ENCODE peak calls at places on chromosomes 6 and 20, in nine cellular contexts. B is HepG2, P is A549, G is NCI-H1930, C is posterior vena cava, D is HS-27A, S is SW 1271, Q is NCI-H2029 treated with DMSO at 0.1 percent for 48 hours, K is HT1080. W is an unnamed sample.

GRCh38 chr6:87210979-87211378 is 55.6 kb downstream of the ZNF292 start:
- DNase-seq in S (no peak), P (no peak), G (no peak), Q (no peak), B (no peak), C (no peak), K (no peak), D (no peak), W (no peak)

GRCh38 chr6:121436966-121437756 is 1.7 kb downstream of the GJA1 start:
- DNase-seq in P (peak), S (no peak), B (no peak), C (peak), D (peak), G (no peak), K (no peak), Q (no peak), W (no peak)

GRCh38 chr6:153625089-153625488 is 414.0 kb upstream of the OPRM1 start:
- DNase-seq in Q (no peak), K (peak), S (no peak), G (no peak), D (no peak), C (no peak), P (no peak), B (no peak), W (peak)

GRCh38 chr6:108665495-108666196 is 104.9 kb downstream of the FOXO3 start:
- DNase-seq in K (no peak), Q (no peak), S (no peak), B (no peak), P (no peak), C (no peak), G (no peak), D (no peak), W (no peak)

GRCh38 chr20:18524646-18525045 is 16.9 kb downstream of the SEC23B start:
- DNase-seq in S (peak), Q (no peak), B (no peak), P (no peak), D (peak), G (no peak), C (no peak), K (peak), W (no peak)

GRCh38 chr20:64273109-64273508 is 17.6 kb downstream of the PCMTD2 start:
- DNase-seq in C (no peak), B (no peak), Q (no peak), P (no peak), S (no peak), D (no peak), G (no peak), K (no peak), W (no peak)

GRCh38 chr6:127554435-127555006 is 22.5 kb upstream of the C6orf58 start:
- DNase-seq in K (peak), D (no peak), P (peak), G (peak), B (peak), Q (no peak), C (no peak), S (peak), W (peak)

GRCh38 chr20:32354592-32355416 is 3.3 kb upstream of the ASXL1 start:
- DNase-seq in B (peak), S (peak), D (peak), Q (no peak), P (peak), K (peak), C (no peak), G (no peak), W (peak)

GRCh38 chr20:47509685-47510084 is 8.0 kb downstream of the NCOA3 start:
- DNase-seq in B (no peak), K (no peak), G (no peak), P (no peak), Q (no peak), S (no peak), C (no peak), D (no peak), W (no peak)

GRCh38 chr6:45951771-45952529 is 63.7 kb downstream of the CLIC5 start:
- DNase-seq in D (no peak), Q (no peak), P (no peak), G (no peak), B (no peak), C (no peak), S (no peak), K (no peak), W (peak)

GRCh38 chr6:110654096-110654820 is 161.0 kb downstream of the CDK19 start:
- DNase-seq in G (no peak), K (no peak), S (no peak), C (no peak), Q (no peak), P (peak), B (peak), D (no peak), W (peak)

GRCh38 chr6:170089937-170090335 is 200.9 kb downstream of the DLL1 start:
- DNase-seq in S (no peak), D (no peak), C (peak), P (no peak), B (no peak), K (no peak), Q (no peak), G (no peak), W (no peak)

GRCh38 chr6:49550413-49551125 is at the start of gene C6orf141:
- DNase-seq in C (no peak), B (no peak), K (peak), P (peak), S (no peak), Q (peak), D (no peak), G (peak), W (peak)

GRCh38 chr20:23305098-23305497 is 45.5 kb upstream of the NXT1 start:
- DNase-seq in G (no peak), D (no peak), S (no peak), Q (no peak), P (no peak), K (peak), C (peak), B (no peak), W (no peak)

GRCh38 chr6:155645328-155645727 is 189.7 kb upstream of the NOX3 start:
- DNase-seq in S (no peak), C (no peak), D (no peak), P (no peak), K (peak), B (no peak), Q (no peak), G (no peak), W (no peak)

GRCh38 chr6:150549577-150550184 is 50.0 kb upstream of the PLEKHG1 start:
- DNase-seq in P (no peak), Q (no peak), G (no peak), C (no peak), B (no peak), K (peak), D (no peak), S (no peak), W (peak)

GRCh38 chr6:63058601-63059000 is 152.7 kb upstream of the FKBP1C start:
- DNase-seq in G (no peak), B (no peak), P (no peak), C (no peak), S (no peak), K (no peak), D (no peak), Q (no peak), W (no peak)

GRCh38 chr20:5261763-5262162 is 55.0 kb downstream of the PROKR2 start:
- DNase-seq in S (no peak), C (no peak), D (no peak), K (no peak), P (no peak), B (no peak), Q (no peak), G (no peak), W (no peak)

GRCh38 chr6:70668499-70668812 is 773 bp downstream of the SMAP1 start:
- DNase-seq in C (no peak), S (peak), B (no peak), P (peak), Q (no peak), K (no peak), G (no peak), D (no peak), W (peak)

GRCh38 chr6:111758608-111759293 is 114.5 kb downstream of the FYN start:
- DNase-seq in D (no peak), Q (no peak), P (no peak), B (no peak), K (no peak), G (no peak), C (no peak), S (no peak), W (no peak)

GRCh38 chr6:111478064-111478476 is 4.9 kb downstream of the REV3L start:
- DNase-seq in K (peak), S (peak), C (no peak), B (peak), D (peak), G (no peak), P (no peak), Q (no peak), W (no peak)

GRCh38 chr6:105626290-105627158 is 223.6 kb upstream of the PREP start:
- DNase-seq in D (no peak), K (no peak), G (no peak), B (no peak), P (no peak), S (no peak), C (no peak), Q (no peak), W (no peak)

GRCh38 chr6:5556011-5556410 is 294.7 kb downstream of the FARS2 start:
- DNase-seq in Q (no peak), S (no peak), K (no peak), D (no peak), B (no peak), C (no peak), G (no peak), P (no peak), W (no peak)

GRCh38 chr6:37669887-37670437 is 27.7 kb downstream of the MDGA1 start:
- DNase-seq in S (no peak), G (no peak), C (peak), P (no peak), Q (no peak), D (no peak), K (no peak), B (no peak), W (no peak)

GRCh38 chr20:41011551-41012067 is 17.0 kb upstream of the TOP1 start:
- DNase-seq in Q (no peak), C (no peak), S (no peak), B (no peak), P (no peak), D (no peak), K (no peak), G (no peak), W (no peak)

GRCh38 chr6:117829594-117830319 is 77.3 kb upstream of the SLC35F1 start:
- DNase-seq in K (peak), G (no peak), C (no peak), B (peak), D (peak), S (peak), Q (no peak), P (peak), W (peak)

GRCh38 chr6:1024587-1024986 is 287.3 kb upstream of the FOXQ1 start:
- DNase-seq in S (peak), D (no peak), C (no peak), B (peak), Q (no peak), G (no peak), P (peak), K (peak), W (peak)

GRCh38 chr20:44911264-44911921 is 1.5 kb downstream of the PABPC1L start:
- DNase-seq in Q (peak), P (peak), B (peak), D (no peak), G (peak), K (peak), S (peak), C (no peak), W (peak)

GRCh38 chr6:154602296-154602695 is 91.8 kb upstream of the CNKSR3 start:
- DNase-seq in G (no peak), P (no peak), D (no peak), B (no peak), K (no peak), C (no peak), Q (no peak), S (no peak), W (no peak)

GRCh38 chr20:33444797-33445560 is 1.4 kb upstream of the SNTA1 start:
- DNase-seq in G (no peak), C (no peak), B (peak), P (no peak), D (no peak), S (peak), Q (no peak), K (peak), W (peak)

GRCh38 chr20:49657118-49657901 is 56.4 kb downstream of the B4GALT5 start:
- DNase-seq in S (no peak), Q (no peak), C (no peak), P (no peak), D (no peak), B (no peak), K (no peak), G (no peak), W (no peak)

GRCh38 chr6:30259140-30260035 is 46.2 kb upstream of the TRIM26 start:
- DNase-seq in D (no peak), K (peak), S (peak), P (peak), B (peak), Q (no peak), G (peak), C (peak), W (no peak)

GRCh38 chr6:4892785-4893485 is 110.9 kb downstream of the RPP40 start:
- DNase-seq in B (no peak), G (no peak), K (no peak), P (no peak), Q (no peak), D (no peak), S (no peak), C (no peak), W (no peak)

GRCh38 chr6:125746731-125747588 is 2.5 kb upstream of the HEY2 start:
- DNase-seq in D (no peak), G (peak), Q (peak), P (no peak), B (peak), S (no peak), C (peak), K (no peak), W (peak)

GRCh38 chr6:18883851-18884250 is 496.7 kb downstream of the RNF144B start:
- DNase-seq in K (peak), B (no peak), P (no peak), S (no peak), Q (no peak), G (peak), C (no peak), D (no peak), W (no peak)

GRCh38 chr6:56065408-56065807 is 182.0 kb downstream of the COL21A1 start:
- DNase-seq in D (no peak), Q (no peak), C (no peak), P (no peak), S (no peak), B (no peak), G (no peak), K (peak), W (no peak)

GRCh38 chr6:129491436-129491835 is 218.5 kb downstream of the ARHGAP18 start:
- DNase-seq in D (no peak), Q (no peak), P (peak), C (no peak), G (no peak), K (no peak), B (no peak), S (no peak), W (no peak)

GRCh38 chr20:14284443-14284842 is 53.0 kb downstream of the FLRT3 start:
- DNase-seq in S (no peak), P (no peak), K (no peak), B (no peak), G (no peak), Q (no peak), C (no peak), D (no peak), W (no peak)

W was measured in HT-29.